ENCODE peak calls at places on chromosomes 13 and 19, in nine cellular contexts. O, E, I, Z, B, T, P, G and K are unnamed samples.

GRCh38 chr13:38821753-38822551 is 135.1 kb downstream of the FREM2 start:
- DNase-seq in O (no peak), E (peak; percentile 30), I (no peak), G (no peak), T (no peak), Z (no peak), P (no peak), B (no peak), K (no peak)

GRCh38 chr13:82569581-82569980 is 1312.7 kb downstream of the SLITRK1 start:
- DNase-seq in P (no peak), E (no peak), Z (no peak), O (no peak), G (no peak), I (no peak), T (no peak), B (no peak), K (no peak)

GRCh38 chr19:35025969-35026368 is 4.3 kb upstream of the SCN1B start:
- DNase-seq in I (no peak), Z (no peak), E (no peak), P (no peak), B (no peak), G (peak; percentile 45), T (no peak), O (no peak), K (no peak)

GRCh38 chr13:109401891-109402290 is 384.5 kb downstream of the IRS2 start:
- DNase-seq in P (no peak), Z (no peak), G (no peak), O (no peak), B (no peak), T (no peak), E (no peak), I (no peak), K (no peak)

GRCh38 chr13:45121421-45121820 is 1.1 kb downstream of the GTF2F2 start:
- DNase-seq in G (no peak), I (peak; percentile 53), B (no peak), Z (no peak), P (no peak), O (no peak), T (no peak), E (no peak), K (no peak)

GRCh38 chr19:6233827-6234511 is 45.8 kb downstream of the MLLT1 start:
- DNase-seq in I (no peak), B (no peak), E (no peak), G (peak; percentile 83), O (peak; percentile 69), P (no peak), Z (no peak), T (peak; percentile 89), K (no peak)

GRCh38 chr19:50384685-50385535 is 763 bp downstream of the POLD1 start:
- DNase-seq in G (no peak), Z (no peak), I (peak; percentile 16), P (no peak), E (no peak), B (no peak), O (no peak), T (no peak), K (no peak)

GRCh38 chr19:55319786-55320185 is 5.4 kb downstream of the TMEM150B start:
- DNase-seq in E (peak; percentile 68), B (no peak), I (peak; percentile 28), T (no peak), O (peak; percentile 55), P (no peak), Z (no peak), G (peak; percentile 82), K (no peak)

GRCh38 chr19:29311391-29311790 is 98.4 kb upstream of the UQCRFS1 start:
- DNase-seq in O (no peak), G (no peak), B (no peak), E (no peak), Z (no peak), T (no peak), P (no peak), I (no peak), K (no peak)

GRCh38 chr19:1811942-1812425 is at the start of gene ATP8B3:
- DNase-seq in E (no peak), T (no peak), B (no peak), G (no peak), O (peak; percentile 88), I (no peak), P (peak; percentile 68), Z (no peak), K (no peak)

GRCh38 chr19:15635016-15635805 is 5.5 kb upstream of the CYP4F3 start:
- DNase-seq in G (no peak), T (no peak), B (no peak), I (no peak), P (no peak), Z (no peak), E (no peak), O (no peak), K (no peak)

GRCh38 chr13:30870049-30870884 is 35.8 kb upstream of the MEDAG start:
- DNase-seq in Z (peak; percentile 93), T (no peak), I (peak; percentile 100), B (no peak), E (no peak), P (no peak), G (peak; percentile 90), O (peak; percentile 77), K (peak; percentile 92)

GRCh38 chr13:112892759-112893569 is 76.0 kb upstream of the MCF2L start:
- DNase-seq in P (no peak), Z (no peak), G (no peak), B (no peak), E (no peak), T (peak; percentile 77), O (no peak), I (no peak), K (no peak)

GRCh38 chr19:42092350-42092749 is 16.4 kb downstream of the ZNF574 start:
- DNase-seq in P (no peak), G (no peak), O (no peak), T (peak; percentile 82), Z (no peak), I (no peak), E (no peak), B (no peak), K (no peak)

GRCh38 chr19:49056101-49056901 is 1.2 kb downstream of the CGB7 start:
- DNase-seq in I (peak; percentile 28), E (peak; percentile 53), G (peak; percentile 84), P (peak; percentile 66), T (peak; percentile 86), B (no peak), O (peak; percentile 66), Z (no peak), K (peak; percentile 76)

GRCh38 chr13:95156208-95156607 is 145.0 kb downstream of the ABCC4 start:
- DNase-seq in I (peak; percentile 17), O (no peak), T (no peak), G (no peak), E (no peak), B (peak; percentile 29), P (no peak), Z (no peak), K (no peak)

GRCh38 chr13:70087247-70087646 is 20.4 kb upstream of the ATXN8OS start:
- DNase-seq in I (no peak), E (no peak), G (no peak), Z (no peak), B (no peak), P (no peak), O (no peak), T (no peak), K (no peak)

GRCh38 chr19:32812036-32812435 is 57.5 kb downstream of the SLC7A9 start:
- DNase-seq in Z (no peak), E (no peak), O (no peak), I (no peak), P (no peak), B (no peak), T (no peak), G (no peak), K (no peak)

GRCh38 chr19:50238043-50238442 is 34.6 kb downstream of the MYH14 start:
- DNase-seq in B (no peak), G (no peak), I (no peak), Z (no peak), O (peak; percentile 36), E (no peak), P (no peak), T (no peak), K (no peak)

GRCh38 chr19:34364830-34365462 is at the start of gene GPI:
- DNase-seq in E (peak; percentile 29), Z (no peak), B (peak; percentile 26), G (peak; percentile 86), P (peak; percentile 68), I (peak; percentile 24), T (peak; percentile 94), O (peak; percentile 69), K (peak; percentile 80)

GRCh38 chr19:4061683-4062575 is 4.8 kb downstream of the ZBTB7A start:
- DNase-seq in G (peak; percentile 68), T (peak; percentile 84), P (no peak), Z (no peak), I (no peak), E (no peak), O (no peak), B (no peak), K (no peak)

GRCh38 chr13:72990883-72991282 is 67.9 kb upstream of the KLF5 start:
- DNase-seq in Z (no peak), O (no peak), B (no peak), I (peak; percentile 2), G (no peak), E (no peak), P (no peak), T (no peak), K (no peak)